ENCODE peak calls at places on chromosomes 2 and 18, in five cellular contexts. B is H9, T is HCT116, G is GM23248, V is GM12878. I is an unnamed sample.

GRCh38 chr18:55763298-55763697 is 175.3 kb upstream of the TCF4 start:
- DNase-seq in B (no peak), T (no peak), G (peak; percentile 60), V (no peak), I (no peak)

GRCh38 chr18:23884712-23885375 is 129.7 kb upstream of the TTC39C start:
- DNase-seq in B (peak; percentile 48), T (no peak), G (no peak), V (no peak), I (no peak)

GRCh38 chr2:46747297-46747818 is 168.2 kb downstream of the MCFD2 start:
- DNase-seq in B (no peak), T (no peak), G (no peak), V (peak; percentile 9), I (peak; percentile 11)

GRCh38 chr2:125364181-125364806 is 1291.7 kb upstream of the GYPC start:
- DNase-seq in B (no peak), T (no peak), G (no peak), V (no peak), I (no peak)

GRCh38 chr2:239791727-239792648 is 233.2 kb downstream of the NDUFA10 start:
- DNase-seq in B (peak; percentile 18), T (no peak), G (no peak), V (no peak), I (no peak)

GRCh38 chr2:202101049-202101579 is 28.1 kb downstream of the KIAA2012 start:
- DNase-seq in B (no peak), T (no peak), G (no peak), V (no peak), I (no peak)

GRCh38 chr2:161078211-161078539 is 82.1 kb upstream of the TANK start:
- DNase-seq in B (no peak), T (no peak), G (no peak), V (no peak), I (no peak)

GRCh38 chr2:231378028-231378722 is 17.3 kb upstream of the B3GNT7 start:
- DNase-seq in B (peak; percentile 53), T (no peak), G (no peak), V (no peak), I (no peak)

GRCh38 chr2:15675456-15676195 is 84.0 kb downstream of the DDX1 start:
- DNase-seq in B (no peak), T (no peak), G (peak; percentile 16), V (no peak), I (no peak)

GRCh38 chr2:84701880-84702279 is 179.0 kb downstream of the TRABD2A start:
- DNase-seq in B (no peak), T (no peak), G (peak; percentile 96), V (no peak), I (no peak)

GRCh38 chr2:126534508-126534907 is 121.5 kb upstream of the GYPC start:
- DNase-seq in B (no peak), T (no peak), G (no peak), V (no peak), I (no peak)

GRCh38 chr2:206069417-206069816 is 16.6 kb downstream of the INO80D start:
- DNase-seq in B (no peak), T (no peak), G (no peak), V (no peak), I (no peak)

GRCh38 chr18:79378416-79379250 is 17.1 kb upstream of the NFATC1 start:
- DNase-seq in B (peak; percentile 92), T (no peak), G (peak; percentile 87), V (peak; percentile 26), I (peak; percentile 37)

GRCh38 chr2:208064220-208064951 is 39.1 kb upstream of the PLEKHM3 start:
- DNase-seq in B (no peak), T (no peak), G (peak; percentile 95), V (peak; percentile 67), I (no peak)

GRCh38 chr2:231425811-231426703 is 30.5 kb downstream of the B3GNT7 start:
- DNase-seq in B (peak; percentile 62), T (no peak), G (no peak), V (no peak), I (no peak)

GRCh38 chr2:114550364-114550763 is 107.9 kb downstream of the DPP10 start:
- DNase-seq in B (no peak), T (no peak), G (no peak), V (no peak), I (no peak)

GRCh38 chr2:20140321-20141055 is 84.4 kb downstream of the SDC1 start:
- DNase-seq in B (no peak), T (no peak), G (no peak), V (no peak), I (no peak)

GRCh38 chr2:236663671-236664101 is 94.1 kb downstream of the ACKR3 start:
- DNase-seq in B (no peak), T (no peak), G (peak; percentile 95), V (no peak), I (no peak)

GRCh38 chr18:79542876-79543750 is 136.5 kb upstream of the CTDP1 start:
- DNase-seq in B (peak; percentile 12), T (no peak), G (no peak), V (no peak), I (no peak)

GRCh38 chr2:60517441-60517840 is 36.0 kb downstream of the BCL11A start:
- DNase-seq in B (peak; percentile 25), T (no peak), G (peak; percentile 20), V (no peak), I (no peak)

GRCh38 chr18:5894613-5895299 is 566 bp downstream of the TMEM200C start:
- DNase-seq in B (peak; percentile 55), T (no peak), G (peak; percentile 31), V (no peak), I (no peak)

GRCh38 chr2:56583796-56584313 is 400.1 kb downstream of the CCDC85A start:
- DNase-seq in B (no peak), T (no peak), G (no peak), V (no peak), I (no peak)

GRCh38 chr2:8480936-8481335 is 200.9 kb upstream of the ID2 start:
- DNase-seq in B (no peak), T (no peak), G (no peak), V (no peak), I (no peak)

GRCh38 chr18:7164610-7165009 is 47.0 kb upstream of the LAMA1 start:
- DNase-seq in B (no peak), T (no peak), G (peak; percentile 61), V (no peak), I (peak; percentile 40)

GRCh38 chr2:142472382-142472781 is 341.6 kb upstream of the LRP1B start:
- DNase-seq in B (no peak), T (no peak), G (no peak), V (no peak), I (no peak)

GRCh38 chr2:96090181-96090500 is 26.2 kb downstream of the ADRA2B start:
- DNase-seq in B (no peak), T (no peak), G (no peak), V (no peak), I (no peak)

GRCh38 chr2:44716131-44716530 is 225.4 kb upstream of the SIX3 start:
- DNase-seq in B (no peak), T (no peak), G (peak; percentile 71), V (no peak), I (no peak)

GRCh38 chr2:134310450-134311079 is 56.7 kb downstream of the MGAT5 start:
- DNase-seq in B (no peak), T (no peak), G (no peak), V (no peak), I (no peak)

GRCh38 chr2:128663371-128664050 is 344.8 kb upstream of the HS6ST1 start:
- DNase-seq in B (no peak), T (no peak), G (no peak), V (no peak), I (no peak)

GRCh38 chr2:105852066-105852465 is 107.4 kb downstream of the NCK2 start:
- DNase-seq in B (no peak), T (no peak), G (no peak), V (no peak), I (no peak)
- H2AFZ ChIP-seq in B (no peak overlapping the region), T (no peak overlapping the region), G (no peak overlapping the region), V (no peak overlapping the region), I (no peak overlapping the region)

GRCh38 chr2:66580343-66580954 is 145.5 kb downstream of the MEIS1 start:
- DNase-seq in B (no peak), T (no peak), G (no peak), V (no peak), I (no peak)
- H2AFZ ChIP-seq in B (no peak overlapping the region), T (no peak overlapping the region), G (no peak overlapping the region), V (no peak overlapping the region), I (no peak overlapping the region)

DNA sequence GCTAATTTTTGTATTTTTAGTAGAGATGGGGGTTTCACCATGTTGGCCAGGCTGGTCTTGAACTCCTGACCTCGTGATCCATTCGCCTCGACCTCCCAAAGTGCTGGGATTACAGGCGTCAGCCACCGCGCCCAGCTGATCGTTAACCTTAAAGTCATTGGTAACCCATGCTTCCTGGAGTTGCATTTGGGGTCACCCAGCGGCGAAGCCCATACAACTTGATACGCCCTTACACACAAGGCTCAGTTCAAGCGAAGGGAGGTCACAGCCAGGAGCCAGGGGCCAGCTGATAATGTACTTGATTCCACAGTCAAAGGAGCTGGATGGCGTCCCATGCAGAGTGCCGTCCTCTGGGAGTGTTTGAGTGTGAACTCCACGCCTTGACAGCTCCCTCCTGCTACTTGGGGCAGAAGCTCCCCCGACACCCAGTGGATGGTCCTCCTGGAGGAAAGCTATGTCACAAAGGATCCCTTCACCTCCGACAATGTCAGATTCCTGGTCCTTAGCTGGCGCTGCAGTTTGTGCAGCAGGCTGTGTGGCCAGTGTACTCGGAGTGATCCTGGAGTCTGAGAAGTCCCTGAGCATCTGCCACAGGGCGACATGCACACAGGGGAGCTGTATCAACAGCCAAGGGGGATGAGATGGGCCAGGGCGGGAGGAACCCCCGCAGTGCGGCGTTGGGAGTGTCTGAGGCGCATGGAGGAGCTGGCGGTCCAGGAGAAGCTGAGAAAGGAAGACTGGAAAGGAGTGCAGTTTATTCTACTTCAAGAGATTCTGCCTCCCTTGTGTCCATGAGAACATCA is 7.9 kb downstream of the CLHC1 start:
- DNase-seq in B (peak; percentile 36), T (no peak), G (no peak), V (no peak), I (no peak)
- H2AFZ ChIP-seq in B (no peak overlapping the region), T (no peak overlapping the region), G (peak overlapping the region; percentile 88), V (peak overlapping the region; percentile 34), I (no peak overlapping the region)

DNA sequence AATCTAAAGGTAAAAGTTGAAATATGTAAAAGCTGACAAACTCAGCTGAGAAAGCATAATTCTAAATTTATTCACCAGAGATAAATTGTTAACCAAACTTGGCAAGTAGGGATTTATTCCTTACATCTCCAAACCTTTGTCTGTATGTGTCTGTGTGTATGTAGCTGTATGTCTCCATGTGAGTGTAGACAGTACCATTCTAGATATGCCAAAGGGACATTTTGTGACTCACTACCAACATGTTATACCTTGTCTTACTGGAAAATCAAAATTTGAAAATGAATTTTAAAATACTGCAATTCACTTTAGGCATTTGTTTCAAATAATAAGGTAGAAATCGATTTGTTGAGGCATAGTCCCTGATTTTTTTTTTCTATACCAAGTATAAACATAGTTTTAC is 102.1 kb downstream of the ABCA12 start:
- DNase-seq in B (no peak), T (no peak), G (no peak), V (no peak), I (no peak)
- H2AFZ ChIP-seq in B (no peak overlapping the region), T (no peak overlapping the region), G (no peak overlapping the region), V (no peak overlapping the region), I (no peak overlapping the region)

DNA sequence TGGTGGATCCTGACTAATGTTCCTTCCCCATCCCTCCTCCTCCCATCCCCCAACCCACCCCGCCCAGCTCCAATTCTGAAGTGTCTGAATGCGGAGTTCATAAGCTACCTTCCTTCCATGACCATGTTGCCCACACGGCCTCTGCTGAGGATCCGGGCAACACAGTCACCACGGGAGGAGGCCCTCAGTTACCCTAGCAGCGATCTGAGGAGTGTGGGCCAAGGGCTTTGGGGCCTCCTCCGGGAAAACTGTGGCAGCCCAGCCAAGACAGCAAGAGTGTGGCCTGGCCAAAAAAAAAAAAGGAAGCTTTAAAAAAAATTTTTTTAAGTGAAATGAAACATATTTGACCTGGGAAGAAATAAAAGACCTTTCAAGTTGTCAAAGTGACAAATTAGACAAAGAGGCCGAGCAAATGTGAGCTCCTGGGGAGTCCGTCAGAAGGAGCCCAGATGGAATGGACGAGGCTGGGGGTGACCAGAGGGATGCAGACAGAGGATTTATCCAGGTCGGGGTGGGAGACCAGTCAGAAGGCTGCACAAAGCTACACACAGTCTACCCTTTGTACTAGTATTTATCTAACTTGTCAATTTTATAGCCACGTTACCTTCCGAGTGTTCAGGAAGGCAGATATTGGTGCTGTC is 169.0 kb upstream of the PKDCC start:
- DNase-seq in B (no peak), T (no peak), G (no peak), V (no peak), I (no peak)
- H2AFZ ChIP-seq in B (no peak overlapping the region), T (no peak overlapping the region), G (no peak overlapping the region), V (no peak overlapping the region), I (no peak overlapping the region)

I was measured in MM.1S.